ENCODE peak calls at places on chromosome 22, in four cellular contexts. A, O, Y and F are unnamed samples.

GRCh38 chr22:24977370-24978230 is 25.1 kb downstream of the KIAA1671 start:
- DNase-seq in A (no peak), Y (no peak), O (no peak), F (peak)

GRCh38 chr22:40300884-40301672 is 45.2 kb upstream of the ADSL start:
- DNase-seq in A (no peak), O (no peak), Y (no peak), F (no peak)

GRCh38 chr22:43203471-43203981 is 16.6 kb upstream of the TTLL12 start:
- DNase-seq in O (no peak), A (no peak), Y (no peak), F (peak)

GRCh38 chr22:38871360-38872171 is 450 bp downstream of the CBX6 start:
- DNase-seq in A (no peak), Y (peak), O (no peak), F (peak)

GRCh38 chr22:24592144-24592845 is 578 bp downstream of the LRRC75B start:
- DNase-seq in A (no peak), Y (no peak), O (peak), F (peak)

GRCh38 chr22:27480487-27480886 is 321.1 kb downstream of the MN1 start:
- DNase-seq in Y (no peak), A (no peak), O (peak), F (no peak)

GRCh38 chr22:27461470-27461869 is 340.1 kb downstream of the MN1 start:
- DNase-seq in A (no peak), O (no peak), Y (no peak), F (peak)

GRCh38 chr22:45216133-45217003 is 24.3 kb downstream of the KIAA0930 start:
- DNase-seq in Y (no peak), A (no peak), O (no peak), F (peak)

GRCh38 chr22:25797891-25798290 is 55.9 kb downstream of the MYO18B start:
- DNase-seq in Y (no peak), O (no peak), A (no peak), F (no peak)